ENCODE peak calls at places on chromosomes 6 and 20, in five cellular contexts. H is activated CD8-positive, alpha-beta T cell treated with anti-CD3 and anti-CD28 coated beads, Interleukin-2, amount 10 ng/mL, durations not matched to agents 7 days and 5 days; K is activated T-cell treated with anti-CD3 and anti-CD28 coated beads, Interleukin-2, amount 50 U/mL, for 72 hours; Z is foreskin keratinocyte; P is GM23338. E is an unnamed sample.

GRCh38 chr20:45765980-45766379 is 25.7 kb downstream of the WFDC3 start:
- ATAC-seq in H (no peak), K (no peak), Z (no peak), P (peak), E (no peak)

GRCh38 chr6:53246924-53247323 is 98.3 kb upstream of the GCM1 start:
- ATAC-seq in H (no peak), K (no peak), Z (no peak), P (no peak), E (no peak)

GRCh38 chr6:53858196-53858595 is 63.4 kb downstream of the LRRC1 start:
- ATAC-seq in H (no peak), K (no peak), Z (no peak), P (no peak), E (no peak)

GRCh38 chr6:40807484-40807883 is 220.3 kb upstream of the LRFN2 start:
- ATAC-seq in H (no peak), K (no peak), Z (peak), P (no peak), E (peak)

GRCh38 chr20:33291830-33292355 is 8.9 kb downstream of the BPIFB1 start:
- ATAC-seq in H (peak), K (peak), Z (no peak), P (peak), E (peak)

GRCh38 chr6:17381429-17382147 is 11.8 kb upstream of the CAP2 start:
- ATAC-seq in H (no peak), K (no peak), Z (peak), P (no peak), E (peak)

GRCh38 chr20:37452236-37452635 is 68.8 kb upstream of the NNAT start:
- ATAC-seq in H (no peak), K (no peak), Z (no peak), P (no peak), E (no peak)

GRCh38 chr20:48295445-48295903 is 510.2 kb upstream of the SULF2 start:
- ATAC-seq in H (no peak), K (no peak), Z (peak), P (peak), E (peak)

GRCh38 chr6:92114797-92115196 is 1304.6 kb downstream of the EPHA7 start:
- ATAC-seq in H (no peak), K (no peak), Z (no peak), P (no peak), E (no peak)

GRCh38 chr6:163943647-163944395 is 529.3 kb downstream of the QKI start:
- ATAC-seq in H (no peak), K (no peak), Z (peak), P (peak), E (peak)

GRCh38 chr6:18042536-18043145 is 55.2 kb upstream of the KIF13A start:
- ATAC-seq in H (no peak), K (no peak), Z (peak), P (peak), E (no peak)

GRCh38 chr6:71621918-71622519 is 264.3 kb upstream of the RIMS1 start:
- ATAC-seq in H (no peak), K (no peak), Z (peak), P (peak), E (no peak)

GRCh38 chr20:47656313-47656712 is 129.0 kb downstream of the SULF2 start:
- ATAC-seq in H (no peak), K (no peak), Z (no peak), P (no peak), E (no peak)

GRCh38 chr6:116379764-116380163 is 9.0 kb downstream of the DSE start:
- ATAC-seq in H (no peak), K (no peak), Z (no peak), P (no peak), E (no peak)

GRCh38 chr6:75266716-75267291 is 17.8 kb downstream of the TMEM30A start:
- ATAC-seq in H (peak), K (peak), Z (peak), P (peak), E (peak)

GRCh38 chr6:7818480-7819165 is 92.0 kb downstream of the TXNDC5 start:
- ATAC-seq in H (no peak), K (no peak), Z (no peak), P (peak), E (no peak)

GRCh38 chr6:90219168-90219985 is 77.3 kb downstream of the BACH2 start:
- ATAC-seq in H (peak), K (peak), Z (peak), P (peak), E (peak)

GRCh38 chr6:153003294-153003645 is 761 bp upstream of the MTRF1L start:
- ATAC-seq in H (peak), K (peak), Z (peak), P (peak), E (peak)

GRCh38 chr6:157216570-157216969 is 106.7 kb downstream of the TMEM242 start:
- ATAC-seq in H (no peak), K (peak), Z (no peak), P (no peak), E (no peak)

GRCh38 chr6:155890409-155890808 is 434.8 kb upstream of the NOX3 start:
- ATAC-seq in H (no peak), K (no peak), Z (no peak), P (no peak), E (no peak)

GRCh38 chr6:54451516-54451915 is 143.3 kb downstream of the TINAG start:
- ATAC-seq in H (no peak), K (no peak), Z (peak), P (no peak), E (no peak)

GRCh38 chr6:93350774-93351173 is 68.6 kb downstream of the EPHA7 start:
- ATAC-seq in H (no peak), K (no peak), Z (no peak), P (no peak), E (no peak)

GRCh38 chr6:37008484-37009186 is 3.2 kb downstream of the FGD2 start:
- ATAC-seq in H (no peak), K (no peak), Z (no peak), P (no peak), E (no peak)

GRCh38 chr20:62791301-62792181 is 4.7 kb upstream of the MRGBP start:
- ATAC-seq in H (peak), K (peak), Z (peak), P (peak), E (peak)

GRCh38 chr6:46583081-46583480 is 69.5 kb downstream of the CYP39A1 start:
- ATAC-seq in H (no peak), K (no peak), Z (no peak), P (no peak), E (no peak)

GRCh38 chr6:96151707-96152106 is 135.9 kb downstream of the FUT9 start:
- ATAC-seq in H (no peak), K (no peak), Z (no peak), P (no peak), E (no peak)

GRCh38 chr6:134168580-134169223 is 116.3 kb upstream of the SLC2A12 start:
- ATAC-seq in H (no peak), K (peak), Z (peak), P (no peak), E (no peak)

GRCh38 chr6:22036267-22036666 is 260.6 kb downstream of the PRL start:
- ATAC-seq in H (no peak), K (peak), Z (peak), P (peak), E (no peak)

GRCh38 chr6:43120938-43121913 is 45.1 kb downstream of the PTK7 start:
- ATAC-seq in H (no peak), K (no peak), Z (peak), P (peak), E (peak)

GRCh38 chr20:49810491-49811190 is 2.0 kb upstream of the SLC9A8 start:
- ATAC-seq in H (no peak), K (no peak), Z (no peak), P (no peak), E (peak)

GRCh38 chr6:20931093-20931492 is 396.8 kb downstream of the CDKAL1 start:
- ATAC-seq in H (no peak), K (no peak), Z (no peak), P (no peak), E (no peak)

GRCh38 chr6:19035454-19035853 is 648.3 kb downstream of the RNF144B start:
- ATAC-seq in H (no peak), K (no peak), Z (no peak), P (no peak), E (no peak)

GRCh38 chr6:105981002-105981887 is 104.9 kb upstream of the PRDM1 start:
- ATAC-seq in H (peak), K (peak), Z (peak), P (peak), E (no peak)

GRCh38 chr6:128403618-128404444 is 116.6 kb downstream of the PTPRK start:
- ATAC-seq in H (no peak), K (peak), Z (peak), P (no peak), E (peak)

GRCh38 chr6:52724041-52724405 is 39.3 kb downstream of the GSTA2 start:
- ATAC-seq in H (no peak), K (no peak), Z (no peak), P (no peak), E (no peak)

GRCh38 chr20:31496761-31497295 is 17.4 kb upstream of the HM13 start:
- ATAC-seq in H (no peak), K (no peak), Z (peak), P (no peak), E (peak)

GRCh38 chr6:108348655-108349349 is 53.9 kb downstream of the AFG1L start:
- ATAC-seq in H (peak), K (peak), Z (no peak), P (no peak), E (peak)